ENCODE peak calls at places on chromosomes 6 and 20, in ten cellular contexts. A is ELR; K is epithelial cell of esophagus; N is stimulated activated CD4-positive, alpha-beta T cell treated with anti-CD3 and anti-CD28 coated beads, Interleukin-1b, Interleukin-23, amount 100 ng/mL, for 24 hours; Y is CD4-positive, CD25-positive, alpha-beta regulatory T cell; V is activated naive CD4-positive, alpha-beta T cell treated with anti-CD3 and anti-CD28 coated beads, Interleukin-2, amount 50 U/mL, for 72 hours; T is type B pancreatic cell; S is NCI-H524 treated with DMSO at 0.1 percent for 48 hours; U is foreskin fibroblast; R is natural killer cell treated with Interleukin-12 subunit alpha and Interleukin-12 subunit beta and Interleukin-15 and Interleukin-18, amount 100 ng/mL, for 72 hours. L is an unnamed sample.

GRCh38 chr6:169833258-169833794 is 81.9 kb downstream of the ERMARD start:
- DNase-seq in S (no peak), T (no peak), K (peak; percentile 51), N (no peak), A (peak; percentile 19), V (no peak), U (no peak), Y (no peak), R (no peak), L (no peak)

GRCh38 chr20:5342031-5342430 is 25.3 kb upstream of the PROKR2 start:
- DNase-seq in T (no peak), K (no peak), N (no peak), S (no peak), V (no peak), Y (no peak), U (no peak), A (no peak), R (no peak), L (no peak)

GRCh38 chr20:7851031-7851490 is 89.2 kb downstream of the HAO1 start:
- DNase-seq in Y (no peak), U (peak; percentile 77), A (peak; percentile 62), V (no peak), T (no peak), R (no peak), N (no peak), S (no peak), K (peak; percentile 87), L (no peak)

GRCh38 chr6:23754197-23754596 is 371.8 kb upstream of the NRSN1 start:
- DNase-seq in T (no peak), S (no peak), K (peak; percentile 5), V (no peak), Y (no peak), U (no peak), N (no peak), A (no peak), R (no peak), L (no peak)

GRCh38 chr20:25447671-25448070 is 40.2 kb downstream of the GINS1 start:
- DNase-seq in A (no peak), N (no peak), T (no peak), K (no peak), U (no peak), R (no peak), S (no peak), Y (no peak), V (no peak), L (no peak)

GRCh38 chr6:121780325-121781313 is 345.2 kb downstream of the GJA1 start:
- DNase-seq in R (no peak), A (peak; percentile 12), Y (no peak), N (no peak), V (no peak), K (peak; percentile 93), S (peak; percentile 50), U (peak; percentile 97), T (no peak), L (no peak)

GRCh38 chr6:143125896-143126573 is 65.3 kb downstream of the AIG1 start:
- DNase-seq in T (no peak), R (no peak), A (peak; percentile 32), Y (no peak), U (no peak), S (no peak), K (no peak), N (no peak), V (no peak), L (no peak)

GRCh38 chr6:36226648-36227047 is 30.1 kb downstream of the BRPF3 start:
- DNase-seq in R (no peak), U (no peak), S (no peak), V (no peak), A (no peak), K (peak; percentile 37), N (no peak), T (no peak), Y (no peak), L (no peak)

L was measured in GM12865.